ENCODE peak calls at places on chromosomes 6 and 20, in six cellular contexts. L is COR-L47; D is PC-3; E is GM12865; O is GM20000; H is activated CD4-positive, alpha-beta memory T cell treated with anti-CD3 and anti-CD28 coated beads, Interleukin-2, amount 10 ng/mL, durations not matched to agents 7 days and 5 days. M is an unnamed sample.
A peak's percentile ranks its signal among the peaks of the same experiment; 100 is the strongest.

GRCh38 chr6:113411006-113411405 is 446.1 kb upstream of the MARCKS start:
- DNase-seq in L (no peak), D (peak; percentile 54), E (no peak), O (no peak), H (no peak), M (no peak)

GRCh38 chr20:46838002-46838401 is 56.6 kb upstream of the EYA2 start:
- DNase-seq in L (no peak), D (no peak), E (no peak), O (no peak), H (no peak), M (no peak)

GRCh38 chr20:13870349-13870748 is 85.5 kb downstream of the NDUFAF5 start:
- DNase-seq in L (no peak), D (no peak), E (no peak), O (no peak), H (no peak), M (no peak)

GRCh38 chr6:69416739-69417138 is 380.1 kb downstream of the LMBRD1 start:
- DNase-seq in L (peak; percentile 36), D (peak; percentile 2), E (no peak), O (no peak), H (no peak), M (no peak)

GRCh38 chr6:33623895-33624381 is 2.8 kb downstream of the ITPR3 start:
- DNase-seq in L (no peak), D (no peak), E (no peak), O (no peak), H (no peak), M (no peak)

GRCh38 chr6:38436726-38437465 is 202.8 kb downstream of the BTBD9 start:
- DNase-seq in L (peak; percentile 23), D (peak; percentile 93), E (no peak), O (no peak), H (no peak), M (peak; percentile 17)

GRCh38 chr6:16698988-16699868 is 62.0 kb downstream of the ATXN1 start:
- DNase-seq in L (no peak), D (peak; percentile 53), E (no peak), O (no peak), H (no peak), M (no peak)

GRCh38 chr20:64131406-64131805 is 24.0 kb upstream of the NPBWR2 start:
- DNase-seq in L (no peak), D (peak; percentile 69), E (peak; percentile 9), O (no peak), H (no peak), M (peak; percentile 69)

GRCh38 chr20:14431568-14431967 is 94.2 kb upstream of the FLRT3 start:
- DNase-seq in L (no peak), D (no peak), E (no peak), O (no peak), H (no peak), M (no peak)

GRCh38 chr6:106820412-106820852 is 154.1 kb downstream of the CD24 start:
- DNase-seq in L (no peak), D (peak; percentile 5), E (no peak), O (no peak), H (no peak), M (no peak)

GRCh38 chr6:145887969-145888368 is 73.4 kb upstream of the FBXO30 start:
- DNase-seq in L (no peak), D (peak; percentile 26), E (peak; percentile 44), O (peak; percentile 7), H (no peak), M (no peak)

GRCh38 chr6:13165518-13166186 is 162.7 kb downstream of the TBC1D7 start:
- DNase-seq in L (no peak), D (no peak), E (no peak), O (no peak), H (no peak), M (peak; percentile 35)

GRCh38 chr6:149867876-149868640 is 3.9 kb upstream of the LRP11 start:
- DNase-seq in L (no peak), D (peak; percentile 67), E (no peak), O (no peak), H (no peak), M (no peak)

GRCh38 chr6:46217671-46218131 is 46.9 kb upstream of the ENPP5 start:
- DNase-seq in L (no peak), D (no peak), E (peak; percentile 45), O (peak; percentile 55), H (no peak), M (no peak)

GRCh38 chr20:7285918-7286556 is 518.6 kb downstream of the BMP2 start:
- DNase-seq in L (peak; percentile 88), D (peak; percentile 92), E (peak; percentile 76), O (peak; percentile 24), H (peak; percentile 19), M (peak; percentile 82)